ENCODE peak calls at places on chromosome 9, in six cellular contexts. J, T, I, V, L and P are unnamed samples.

GRCh38 chr9:70484232-70485130 is 70.0 kb upstream of the KLF9 start:
- DNase-seq in J (no peak), T (no peak), I (peak; percentile 21), V (peak; percentile 67), L (peak; percentile 74), P (peak; percentile 78)

GRCh38 chr9:97419315-97419867 is 7.5 kb downstream of the TDRD7 start:
- DNase-seq in J (no peak), T (no peak), I (no peak), V (peak; percentile 55), L (no peak), P (peak; percentile 21)

GRCh38 chr9:119677811-119678530 is 308.7 kb upstream of the BRINP1 start:
- DNase-seq in J (no peak), T (no peak), I (no peak), V (no peak), L (no peak), P (no peak)

GRCh38 chr9:133619791-133620190 is 10.6 kb upstream of the FAM163B start:
- DNase-seq in J (no peak), T (peak; percentile 21), I (no peak), V (no peak), L (no peak), P (no peak)

GRCh38 chr9:121271368-121272351 is 3.7 kb downstream of the GSN start:
- DNase-seq in J (peak; percentile 75), T (no peak), I (no peak), V (peak; percentile 92), L (peak; percentile 36), P (peak; percentile 73)

GRCh38 chr9:89138463-89139390 is 39.9 kb downstream of the SHC3 start:
- DNase-seq in J (no peak), T (no peak), I (peak; percentile 64), V (peak; percentile 87), L (no peak), P (peak; percentile 50)

GRCh38 chr9:134879664-134880483 is 736 bp upstream of the FCN2 start:
- DNase-seq in J (no peak), T (peak; percentile 37), I (no peak), V (no peak), L (no peak), P (no peak)

GRCh38 chr9:109143881-109144562 is 23.0 kb downstream of the FRRS1L start:
- DNase-seq in J (no peak), T (no peak), I (peak; percentile 36), V (peak; percentile 39), L (no peak), P (peak; percentile 12)

GRCh38 chr9:19223724-19224123 is 6.8 kb upstream of the DENND4C start:
- DNase-seq in J (no peak), T (no peak), I (no peak), V (no peak), L (peak; percentile 54), P (no peak)

GRCh38 chr9:109258619-109259321 is 62.1 kb downstream of the EPB41L4B start:
- DNase-seq in J (no peak), T (no peak), I (no peak), V (no peak), L (no peak), P (no peak)

GRCh38 chr9:88808019-88808656 is 183.1 kb upstream of the S1PR3 start:
- DNase-seq in J (no peak), T (no peak), I (no peak), V (no peak), L (peak; percentile 13), P (no peak)

GRCh38 chr9:101912698-101913097 is 174.3 kb upstream of the GRIN3A start:
- DNase-seq in J (no peak), T (no peak), I (no peak), V (no peak), L (no peak), P (no peak)

GRCh38 chr9:22084336-22085035 is 75.4 kb upstream of the CDKN2B start:
- DNase-seq in J (no peak), T (no peak), I (peak; percentile 42), V (peak; percentile 99), L (peak; percentile 33), P (peak; percentile 96)

GRCh38 chr9:17222932-17223331 is 88.1 kb downstream of the CNTLN start:
- DNase-seq in J (no peak), T (no peak), I (no peak), V (no peak), L (no peak), P (no peak)

GRCh38 chr9:5518937-5519319 is 8.6 kb downstream of the PDCD1LG2 start:
- DNase-seq in J (no peak), T (no peak), I (no peak), V (no peak), L (no peak), P (no peak)

GRCh38 chr9:92325991-92326500 is 293 bp downstream of the CENPP start:
- DNase-seq in J (no peak), T (no peak), I (no peak), V (no peak), L (no peak), P (no peak)

GRCh38 chr9:98429613-98430012 is 174.2 kb upstream of the TBC1D2 start:
- DNase-seq in J (no peak), T (no peak), I (no peak), V (peak; percentile 92), L (no peak), P (no peak)

GRCh38 chr9:135065151-135065550 is 22.3 kb upstream of the OLFM1 start:
- DNase-seq in J (no peak), T (no peak), I (no peak), V (no peak), L (no peak), P (no peak)

GRCh38 chr9:94726495-94727191 is at the start of gene AOPEP:
- DNase-seq in J (peak; percentile 100), T (peak; percentile 99), I (peak; percentile 99), V (peak; percentile 90), L (peak; percentile 99), P (peak; percentile 90)

GRCh38 chr9:134294228-134295071 is 31.8 kb upstream of the RXRA start:
- DNase-seq in J (peak; percentile 78), T (peak; percentile 60), I (no peak), V (peak; percentile 12), L (no peak), P (peak; percentile 24)

GRCh38 chr9:114373960-114374730 is 13.6 kb downstream of the AKNA start:
- DNase-seq in J (no peak), T (no peak), I (no peak), V (no peak), L (no peak), P (no peak)

GRCh38 chr9:96008502-96009222 is 133.2 kb downstream of the ERCC6L2 start:
- DNase-seq in J (no peak), T (no peak), I (no peak), V (no peak), L (no peak), P (no peak)

GRCh38 chr9:125755340-125755739 is 8.2 kb downstream of the PBX3 start:
- DNase-seq in J (no peak), T (no peak), I (no peak), V (peak; percentile 39), L (no peak), P (no peak)

GRCh38 chr9:35603506-35603985 is 1.5 kb upstream of the TESK1 start:
- DNase-seq in J (no peak), T (no peak), I (no peak), V (peak; percentile 68), L (peak; percentile 57), P (peak; percentile 53)

GRCh38 chr9:81557957-81558791 is 131.2 kb downstream of the TLE1 start:
- DNase-seq in J (no peak), T (no peak), I (no peak), V (peak; percentile 94), L (no peak), P (no peak)

GRCh38 chr9:35116898-35117551 is 1.4 kb upstream of the ATOSB start:
- DNase-seq in J (peak; percentile 93), T (peak; percentile 92), I (peak; percentile 71), V (peak; percentile 84), L (peak; percentile 97), P (peak; percentile 90)

GRCh38 chr9:101578378-101578777 is 16.4 kb downstream of the PPP3R2 start:
- DNase-seq in J (no peak), T (no peak), I (no peak), V (peak; percentile 40), L (no peak), P (no peak)

GRCh38 chr9:37215456-37216229 is 95.3 kb downstream of the ZCCHC7 start:
- DNase-seq in J (no peak), T (no peak), I (no peak), V (peak; percentile 75), L (no peak), P (no peak)

GRCh38 chr9:97660847-97661246 is 27.2 kb downstream of the NCBP1 start:
- DNase-seq in J (no peak), T (no peak), I (no peak), V (no peak), L (no peak), P (no peak)

GRCh38 chr9:1875251-1875851 is 139.8 kb upstream of the SMARCA2 start:
- DNase-seq in J (no peak), T (no peak), I (no peak), V (no peak), L (no peak), P (no peak)

GRCh38 chr9:112485574-112485973 is 1.1 kb upstream of the KIAA1958 start:
- DNase-seq in J (no peak), T (no peak), I (no peak), V (no peak), L (no peak), P (no peak)
- H3K4me3 ChIP-seq in J (peak overlapping the region; percentile 89), T (no peak overlapping the region), I (peak overlapping the region; percentile 81), V (peak overlapping the region; percentile 85), L (peak overlapping the region; percentile 69), P (no peak overlapping the region)

DNA sequence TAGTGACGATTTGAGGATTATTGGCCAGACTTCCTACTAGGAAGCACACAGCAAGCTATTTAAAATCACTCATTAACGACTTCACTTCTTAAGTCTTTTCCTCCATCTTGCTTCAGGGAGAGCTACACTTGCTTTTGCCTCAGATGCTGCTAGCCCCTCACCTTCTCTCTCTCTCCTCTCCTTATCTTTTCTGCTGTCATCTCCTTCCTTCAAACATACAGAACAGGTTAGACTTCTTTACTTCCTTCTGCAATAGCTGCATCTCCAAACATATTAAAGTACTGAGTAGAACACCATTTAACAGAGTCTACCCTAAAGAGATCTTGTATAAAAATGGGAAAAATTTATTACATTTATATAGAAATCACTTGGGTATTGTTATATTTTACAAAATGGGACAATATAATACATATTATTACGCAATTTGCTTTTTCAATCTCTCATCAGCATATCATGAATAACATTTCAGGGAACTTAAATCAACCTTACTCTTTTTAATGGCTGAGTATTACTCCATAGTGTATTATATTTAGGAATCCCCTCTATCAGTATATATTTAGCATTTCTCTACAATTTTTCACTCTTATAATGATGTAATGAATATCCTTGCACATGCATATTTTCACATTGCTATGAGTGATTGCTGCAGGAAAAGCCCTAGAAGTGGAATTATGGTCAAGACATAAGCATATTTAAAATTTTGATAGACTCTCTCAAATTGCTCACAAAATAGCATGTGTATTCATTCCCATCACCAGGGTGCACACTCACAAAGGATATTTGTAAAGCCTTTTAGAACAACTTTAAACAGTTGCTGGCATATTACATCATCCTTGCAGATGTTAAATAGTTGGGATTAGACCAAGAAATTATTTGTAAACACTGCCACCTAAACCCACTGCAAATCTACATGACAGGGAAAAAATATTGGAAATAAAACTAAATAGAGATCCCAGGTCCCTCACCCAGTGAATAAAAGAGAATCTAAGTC is 164.5 kb upstream of the NFIB start:
- DNase-seq in J (no peak), T (no peak), I (no peak), V (no peak), L (no peak), P (no peak)
- TF ChIP-seq CTCF in J (no peak), T (no peak), I (no peak), V (peak; percentile 12), L (peak; percentile 25), P (no peak)

GRCh38 chr9:137459601-137460362 is 648 bp upstream of the NSMF start:
- DNase-seq in J (peak; percentile 64), T (peak; percentile 58), I (no peak), V (no peak), L (no peak), P (no peak)
- H3K27ac ChIP-seq in J (no peak overlapping the region), T (peak overlapping the region; percentile 86), I (no peak overlapping the region), V (peak overlapping the region; percentile 61), L (peak overlapping the region; percentile 74), P (peak overlapping the region; percentile 23)

GRCh38 chr9:115595951-115596742 is 478.2 kb upstream of the TNC start:
- DNase-seq in J (no peak), T (no peak), I (no peak), V (peak; percentile 94), L (no peak), P (peak; percentile 96)
- H3K4me3 ChIP-seq in J (no peak overlapping the region), T (no peak overlapping the region), I (no peak overlapping the region), V (no peak overlapping the region), L (no peak overlapping the region), P (peak overlapping the region; percentile 41)